ENCODE peak calls at places on chromosomes 12 and 14, in four cellular contexts. One of them, this sample, is unnamed.

GRCh38 chr12:119179335-119180021 is 747 bp downstream of the HSPB8 start:
- DNase-seq in OCI-LY7: no peak
- DNase-seq in mesothelial cell of epicardium: no peak
- DNase-seq in WTC11: peak
- DNase-seq in this sample: no peak

GRCh38 chr14:53412819-53413664 is 259.9 kb upstream of the DDHD1 start:
- DNase-seq in WTC11: no peak
- DNase-seq in OCI-LY7: peak
- DNase-seq in mesothelial cell of epicardium: no peak
- DNase-seq in this sample: no peak

GRCh38 chr14:93943052-93943451 is 15.9 kb downstream of the FAM181A start:
- DNase-seq in mesothelial cell of epicardium: no peak
- DNase-seq in WTC11: no peak
- DNase-seq in OCI-LY7: no peak
- DNase-seq in this sample: no peak

GRCh38 chr12:132641811-132642650 is 23.5 kb downstream of the P2RX2 start:
- DNase-seq in OCI-LY7: no peak
- DNase-seq in WTC11: no peak
- DNase-seq in mesothelial cell of epicardium: no peak
- DNase-seq in this sample: no peak

GRCh38 chr14:89476515-89476914 is 59.5 kb upstream of the FOXN3 start:
- DNase-seq in OCI-LY7: no peak
- DNase-seq in mesothelial cell of epicardium: no peak
- DNase-seq in WTC11: no peak
- DNase-seq in this sample: no peak

GRCh38 chr14:97158102-97158501 is 360.9 kb downstream of the VRK1 start:
- DNase-seq in WTC11: no peak
- DNase-seq in mesothelial cell of epicardium: no peak
- DNase-seq in OCI-LY7: no peak
- DNase-seq in this sample: no peak

GRCh38 chr14:83923836-83924235 is 1606.1 kb upstream of the FLRT2 start:
- DNase-seq in WTC11: no peak
- DNase-seq in OCI-LY7: no peak
- DNase-seq in mesothelial cell of epicardium: no peak
- DNase-seq in this sample: no peak

GRCh38 chr14:61531741-61532505 is 163.4 kb upstream of the HIF1A start:
- DNase-seq in WTC11: no peak
- DNase-seq in OCI-LY7: no peak
- DNase-seq in mesothelial cell of epicardium: no peak
- DNase-seq in this sample: no peak

GRCh38 chr14:102293784-102294183 is 11.2 kb downstream of the MOK start:
- DNase-seq in OCI-LY7: no peak
- DNase-seq in mesothelial cell of epicardium: no peak
- DNase-seq in WTC11: no peak
- DNase-seq in this sample: no peak

GRCh38 chr14:66315548-66315947 is 170.6 kb upstream of the CCDC196 start:
- DNase-seq in WTC11: peak
- DNase-seq in OCI-LY7: no peak
- DNase-seq in mesothelial cell of epicardium: no peak
- DNase-seq in this sample: no peak

GRCh38 chr12:91562476-91562875 is 379.9 kb upstream of the DCN start:
- DNase-seq in OCI-LY7: no peak
- DNase-seq in mesothelial cell of epicardium: no peak
- DNase-seq in WTC11: no peak
- DNase-seq in this sample: no peak

GRCh38 chr14:96162265-96162664 is 42.4 kb upstream of the BDKRB2 start:
- DNase-seq in WTC11: no peak
- DNase-seq in mesothelial cell of epicardium: no peak
- DNase-seq in OCI-LY7: no peak
- DNase-seq in this sample: no peak

GRCh38 chr14:103194256-103195045 is 71.2 kb downstream of the TNFAIP2 start:
- DNase-seq in OCI-LY7: no peak
- DNase-seq in WTC11: no peak
- DNase-seq in mesothelial cell of epicardium: no peak
- DNase-seq in this sample: no peak

GRCh38 chr14:58717211-58717610 is 79.4 kb downstream of the DACT1 start:
- DNase-seq in WTC11: no peak
- DNase-seq in mesothelial cell of epicardium: no peak
- DNase-seq in OCI-LY7: no peak
- DNase-seq in this sample: no peak

GRCh38 chr14:104545151-104545931 is 34.2 kb upstream of the C14orf180 start:
- DNase-seq in OCI-LY7: no peak
- DNase-seq in mesothelial cell of epicardium: no peak
- DNase-seq in WTC11: no peak
- DNase-seq in this sample: no peak

GRCh38 chr12:127652281-127652680 is 614.7 kb upstream of the TMEM132C start:
- DNase-seq in OCI-LY7: no peak
- DNase-seq in WTC11: no peak
- DNase-seq in mesothelial cell of epicardium: no peak
- DNase-seq in this sample: no peak
- TF ChIP-seq CTCF in OCI-LY7: no peak
- TF ChIP-seq CTCF in WTC11: no peak
- TF ChIP-seq CTCF in mesothelial cell of epicardium: no peak
- TF ChIP-seq CTCF in this sample: no peak

DNA sequence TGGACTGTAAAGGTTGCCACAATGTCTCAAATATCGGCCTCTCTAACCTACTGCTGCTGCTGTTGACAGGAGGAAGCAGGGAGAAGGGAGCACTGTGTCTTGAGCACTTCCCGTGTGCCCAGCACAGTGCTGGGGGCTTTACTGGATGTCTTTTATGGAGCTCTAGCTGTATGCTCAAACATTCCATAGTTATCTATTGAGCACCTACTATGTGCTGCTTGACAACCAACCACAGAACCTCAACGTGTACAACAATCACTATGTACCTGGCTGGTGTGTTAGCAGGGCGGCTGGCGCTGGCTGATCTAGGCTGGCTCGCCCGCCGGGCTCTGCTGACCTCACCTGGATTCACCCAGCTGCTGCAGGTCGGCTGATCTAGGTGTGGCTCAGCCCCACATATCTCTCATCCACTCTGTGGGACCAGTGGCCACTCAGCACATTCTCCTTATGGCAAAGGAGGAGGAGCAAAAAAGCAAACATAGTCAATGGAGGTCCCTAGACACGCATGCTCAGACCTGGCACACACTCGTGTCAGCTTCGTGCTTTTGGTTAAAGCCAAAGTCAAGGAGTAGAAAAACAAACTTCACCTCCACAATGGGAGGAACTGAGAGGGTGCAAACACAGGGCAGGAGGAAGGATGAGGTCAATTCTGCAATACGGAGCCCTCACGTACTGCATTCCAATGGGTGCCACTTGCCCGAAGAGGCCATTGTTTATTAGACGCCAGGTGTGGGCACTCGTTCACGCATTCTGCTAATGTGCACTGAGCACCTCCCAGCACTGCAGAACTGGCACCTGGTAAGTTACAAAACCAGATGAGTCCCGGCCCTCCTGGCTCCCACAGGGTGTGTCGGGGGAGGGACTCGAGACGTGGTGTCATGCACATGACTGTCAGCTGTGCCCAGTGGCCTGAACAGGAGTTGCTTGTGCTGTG is 147.2 kb downstream of the SCARB1 start:
- DNase-seq in OCI-LY7: no peak
- DNase-seq in WTC11: no peak
- DNase-seq in mesothelial cell of epicardium: no peak
- DNase-seq in this sample: no peak
- TF ChIP-seq CTCF in OCI-LY7: no peak
- TF ChIP-seq CTCF in WTC11: no peak
- TF ChIP-seq CTCF in mesothelial cell of epicardium: no peak
- TF ChIP-seq CTCF in this sample: no peak

GRCh38 chr12:52144512-52145227 is 47.1 kb downstream of the KRT80 start:
- DNase-seq in OCI-LY7: no peak
- DNase-seq in WTC11: no peak
- DNase-seq in mesothelial cell of epicardium: no peak
- DNase-seq in this sample: no peak
- TF ChIP-seq CTCF in OCI-LY7: no peak
- TF ChIP-seq CTCF in WTC11: no peak
- TF ChIP-seq CTCF in mesothelial cell of epicardium: no peak
- TF ChIP-seq CTCF in this sample: no peak

DNA sequence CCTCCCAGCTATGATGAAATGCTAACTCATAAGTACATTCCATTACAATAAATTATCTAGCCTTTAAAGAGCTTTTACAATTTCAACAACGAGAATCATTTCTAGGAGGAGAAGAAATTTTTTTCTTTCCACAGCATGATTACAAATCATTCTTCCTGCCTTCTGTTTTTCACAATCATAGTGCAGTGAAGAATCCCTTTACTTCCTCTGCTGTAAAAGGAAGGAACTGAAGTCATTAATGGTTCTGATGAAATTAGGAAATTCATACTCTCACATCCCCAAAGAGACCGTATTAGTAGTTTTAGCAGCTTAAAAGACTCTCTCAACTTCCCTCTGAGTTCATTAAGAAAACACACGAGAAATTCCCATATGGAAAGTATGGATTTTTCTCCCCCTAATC is 58.7 kb upstream of the KITLG start:
- DNase-seq in mesothelial cell of epicardium: no peak
- DNase-seq in WTC11: no peak
- DNase-seq in OCI-LY7: no peak
- DNase-seq in this sample: no peak
- TF ChIP-seq CTCF in mesothelial cell of epicardium: no peak
- TF ChIP-seq CTCF in WTC11: no peak
- TF ChIP-seq CTCF in OCI-LY7: no peak
- TF ChIP-seq CTCF in this sample: no peak

This sample was measured in uterus.